ENCODE peak calls at places on chromosome 2, in seven cellular contexts. One of them, this sample, is unnamed.

GRCh38 chr2:238761802-238762373 is 86.0 kb upstream of the TWIST2 start:
- DNase-seq in HCT116: no peak
- DNase-seq in K562: no peak
- DNase-seq in WTC11: peak; percentile 41
- DNase-seq in H1: no peak
- DNase-seq in HepG2: no peak
- DNase-seq in GM12878: no peak
- DNase-seq in this sample: peak; percentile 12

GRCh38 chr2:186588940-186589732 is 720 bp upstream of the ITGAV start:
- DNase-seq in HCT116: no peak
- DNase-seq in K562: no peak
- DNase-seq in WTC11: no peak
- DNase-seq in H1: no peak
- DNase-seq in HepG2: peak; percentile 32
- DNase-seq in GM12878: no peak
- DNase-seq in this sample: no peak

GRCh38 chr2:163255086-163255485 is 416.5 kb upstream of the KCNH7 start:
- DNase-seq in HCT116: no peak
- DNase-seq in K562: no peak
- DNase-seq in WTC11: no peak
- DNase-seq in H1: no peak
- DNase-seq in HepG2: no peak
- DNase-seq in GM12878: no peak
- DNase-seq in this sample: no peak

GRCh38 chr2:73426161-73426560 is 40.5 kb downstream of the ALMS1 start:
- DNase-seq in HCT116: no peak
- DNase-seq in K562: no peak
- DNase-seq in WTC11: no peak
- DNase-seq in H1: no peak
- DNase-seq in HepG2: no peak
- DNase-seq in GM12878: no peak
- DNase-seq in this sample: no peak

GRCh38 chr2:150156940-150157339 is 330.5 kb downstream of the RND3 start:
- DNase-seq in HCT116: no peak
- DNase-seq in K562: no peak
- DNase-seq in WTC11: no peak
- DNase-seq in H1: no peak
- DNase-seq in HepG2: no peak
- DNase-seq in GM12878: no peak
- DNase-seq in this sample: no peak

GRCh38 chr2:240423788-240424191 is 11.7 kb upstream of the GPC1 start:
- DNase-seq in HCT116: no peak
- DNase-seq in K562: no peak
- DNase-seq in WTC11: no peak
- DNase-seq in H1: no peak
- DNase-seq in HepG2: no peak
- DNase-seq in GM12878: no peak
- DNase-seq in this sample: no peak

GRCh38 chr2:205321240-205321639 is 361.1 kb upstream of the NRP2 start:
- DNase-seq in HCT116: no peak
- DNase-seq in K562: no peak
- DNase-seq in WTC11: no peak
- DNase-seq in H1: no peak
- DNase-seq in HepG2: no peak
- DNase-seq in GM12878: no peak
- DNase-seq in this sample: no peak

GRCh38 chr2:85760371-85760770 is 6.6 kb downstream of the ATOH8 start:
- DNase-seq in HCT116: no peak
- DNase-seq in K562: no peak
- DNase-seq in WTC11: no peak
- DNase-seq in H1: no peak
- DNase-seq in HepG2: no peak
- DNase-seq in GM12878: no peak
- DNase-seq in this sample: no peak

GRCh38 chr2:241215421-241215820 is 26.9 kb downstream of the ANO7 start:
- DNase-seq in HCT116: no peak
- DNase-seq in K562: no peak
- DNase-seq in WTC11: no peak
- DNase-seq in H1: no peak
- DNase-seq in HepG2: no peak
- DNase-seq in GM12878: no peak
- DNase-seq in this sample: no peak

GRCh38 chr2:21256006-21256405 is 132.2 kb downstream of the TDRD15 start:
- DNase-seq in HCT116: no peak
- DNase-seq in K562: no peak
- DNase-seq in WTC11: no peak
- DNase-seq in H1: no peak
- DNase-seq in HepG2: no peak
- DNase-seq in GM12878: peak; percentile 51
- DNase-seq in this sample: no peak

GRCh38 chr2:100906131-100906530 is 86.2 kb downstream of the NPAS2 start:
- DNase-seq in HCT116: no peak
- DNase-seq in K562: no peak
- DNase-seq in WTC11: no peak
- DNase-seq in H1: no peak
- DNase-seq in HepG2: no peak
- DNase-seq in GM12878: no peak
- DNase-seq in this sample: no peak

GRCh38 chr2:74690571-74690970 is 36.5 kb downstream of the SEMA4F start:
- DNase-seq in HCT116: peak; percentile 49
- DNase-seq in K562: peak; percentile 42
- DNase-seq in WTC11: no peak
- DNase-seq in H1: no peak
- DNase-seq in HepG2: peak; percentile 64
- DNase-seq in GM12878: peak; percentile 28
- DNase-seq in this sample: peak; percentile 61

GRCh38 chr2:64525323-64525625 is 1.1 kb downstream of the AFTPH start:
- DNase-seq in HCT116: no peak
- DNase-seq in K562: no peak
- DNase-seq in WTC11: no peak
- DNase-seq in H1: no peak
- DNase-seq in HepG2: peak; percentile 28
- DNase-seq in GM12878: no peak
- DNase-seq in this sample: no peak

GRCh38 chr2:215737496-215737895 is 275.9 kb downstream of the MREG start:
- DNase-seq in HCT116: no peak
- DNase-seq in K562: no peak
- DNase-seq in WTC11: peak; percentile 36
- DNase-seq in H1: peak; percentile 9
- DNase-seq in HepG2: no peak
- DNase-seq in GM12878: no peak
- DNase-seq in this sample: no peak

GRCh38 chr2:189763908-189764661 is 1.5 kb upstream of the OSGEPL1 start:
- DNase-seq in HCT116: no peak
- DNase-seq in K562: no peak
- DNase-seq in WTC11: no peak
- DNase-seq in H1: no peak
- DNase-seq in HepG2: peak; percentile 10
- DNase-seq in GM12878: no peak
- DNase-seq in this sample: no peak

GRCh38 chr2:176103634-176104337 is 3.3 kb upstream of the HOXD11 start:
- DNase-seq in HCT116: no peak
- DNase-seq in K562: no peak
- DNase-seq in WTC11: no peak
- DNase-seq in H1: no peak
- DNase-seq in HepG2: no peak
- DNase-seq in GM12878: no peak
- DNase-seq in this sample: no peak

GRCh38 chr2:99710720-99711612 is 221.1 kb upstream of the REV1 start:
- DNase-seq in HCT116: no peak
- DNase-seq in K562: no peak
- DNase-seq in WTC11: no peak
- DNase-seq in H1: no peak
- DNase-seq in HepG2: no peak
- DNase-seq in GM12878: no peak
- DNase-seq in this sample: no peak

GRCh38 chr2:40372278-40372580 is 79.7 kb downstream of the SLC8A1 start:
- DNase-seq in HCT116: no peak
- DNase-seq in K562: no peak
- DNase-seq in WTC11: no peak
- DNase-seq in H1: no peak
- DNase-seq in HepG2: no peak
- DNase-seq in GM12878: no peak
- DNase-seq in this sample: no peak

GRCh38 chr2:239918749-239919148 is 106.4 kb downstream of the NDUFA10 start:
- DNase-seq in HCT116: no peak
- DNase-seq in K562: no peak
- DNase-seq in WTC11: no peak
- DNase-seq in H1: no peak
- DNase-seq in HepG2: no peak
- DNase-seq in GM12878: no peak
- DNase-seq in this sample: no peak

GRCh38 chr2:97747716-97748115 is 34.3 kb downstream of the ZAP70 start:
- DNase-seq in HCT116: no peak
- DNase-seq in K562: no peak
- DNase-seq in WTC11: no peak
- DNase-seq in H1: no peak
- DNase-seq in HepG2: no peak
- DNase-seq in GM12878: no peak
- DNase-seq in this sample: no peak

GRCh38 chr2:19120181-19120580 is 238.2 kb downstream of the OSR1 start:
- DNase-seq in HCT116: no peak
- DNase-seq in K562: no peak
- DNase-seq in WTC11: no peak
- DNase-seq in H1: no peak
- DNase-seq in HepG2: no peak
- DNase-seq in GM12878: no peak
- DNase-seq in this sample: no peak

GRCh38 chr2:219175928-219176817 is 552 bp downstream of the CNPPD1 start:
- DNase-seq in HCT116: no peak
- DNase-seq in K562: no peak
- DNase-seq in WTC11: peak; percentile 64
- DNase-seq in H1: no peak
- DNase-seq in HepG2: no peak
- DNase-seq in GM12878: no peak
- DNase-seq in this sample: peak; percentile 35

GRCh38 chr2:117853316-117853715 is 38.8 kb downstream of the DDX18 start:
- DNase-seq in HCT116: no peak
- DNase-seq in K562: no peak
- DNase-seq in WTC11: no peak
- DNase-seq in H1: no peak
- DNase-seq in HepG2: no peak
- DNase-seq in GM12878: no peak
- DNase-seq in this sample: no peak

GRCh38 chr2:121746071-121746578 is 9.3 kb upstream of the TSN start:
- DNase-seq in HCT116: no peak
- DNase-seq in K562: no peak
- DNase-seq in WTC11: no peak
- DNase-seq in H1: no peak
- DNase-seq in HepG2: no peak
- DNase-seq in GM12878: no peak
- DNase-seq in this sample: no peak

DNA sequence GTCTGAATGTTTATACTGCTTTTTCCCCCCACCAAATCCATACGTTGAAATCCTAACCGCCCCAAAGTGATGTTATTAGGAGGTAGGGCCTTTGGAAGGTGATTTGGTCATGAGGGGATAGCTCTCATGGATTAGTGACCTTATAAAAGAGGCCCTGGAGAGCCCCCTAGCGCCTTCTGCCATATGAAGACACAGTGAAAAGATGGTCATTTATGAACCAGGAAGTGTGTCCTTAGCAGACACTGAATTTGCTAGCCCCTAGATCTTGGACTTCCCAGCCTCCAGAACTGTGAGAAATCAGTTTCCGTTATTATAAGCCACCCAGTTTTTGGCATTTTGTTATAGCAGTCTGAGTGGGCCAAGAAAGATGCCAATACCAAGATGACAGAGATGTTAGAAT is 7.2 kb upstream of the TSN start:
- DNase-seq in HCT116: peak; percentile 29
- DNase-seq in K562: no peak
- DNase-seq in WTC11: peak; percentile 28
- DNase-seq in H1: no peak
- DNase-seq in HepG2: peak; percentile 55
- DNase-seq in GM12878: no peak
- DNase-seq in this sample: no peak
- TF ChIP-seq SP1 in HCT116: no peak
- TF ChIP-seq SP1 in K562: no peak
- TF ChIP-seq SP1 in WTC11: no peak
- TF ChIP-seq SP1 in H1: no peak
- TF ChIP-seq SP1 in HepG2: no peak
- TF ChIP-seq SP1 in GM12878: no peak
- TF ChIP-seq SP1 in this sample: no peak

DNA sequence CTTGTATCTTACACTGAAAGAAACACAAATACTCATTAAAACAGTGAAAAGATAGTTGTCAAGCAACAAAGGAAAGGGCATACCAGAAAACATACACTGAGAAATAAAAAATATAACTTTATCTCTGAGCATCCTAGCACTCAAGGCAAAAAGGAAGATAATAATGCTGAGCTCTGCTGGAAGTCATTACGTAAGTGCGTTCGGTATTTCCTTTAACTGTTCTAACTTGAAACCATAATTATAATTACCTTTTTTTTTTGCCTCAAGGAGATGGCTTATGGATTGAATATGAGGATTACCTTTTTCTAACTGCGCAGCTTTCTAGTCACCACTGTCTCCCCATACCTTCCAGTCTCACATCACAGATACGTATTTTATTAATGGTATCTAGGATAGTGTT is 308.1 kb downstream of the GBX2 start:
- DNase-seq in HCT116: no peak
- DNase-seq in K562: no peak
- DNase-seq in WTC11: no peak
- DNase-seq in H1: no peak
- DNase-seq in HepG2: no peak
- DNase-seq in GM12878: no peak
- DNase-seq in this sample: no peak
- TF ChIP-seq SP1 in HCT116: no peak
- TF ChIP-seq SP1 in K562: no peak
- TF ChIP-seq SP1 in WTC11: no peak
- TF ChIP-seq SP1 in H1: no peak
- TF ChIP-seq SP1 in HepG2: no peak
- TF ChIP-seq SP1 in GM12878: no peak
- TF ChIP-seq SP1 in this sample: no peak

GRCh38 chr2:234494361-234495075 is 2.4 kb downstream of the ARL4C start:
- DNase-seq in HCT116: no peak
- DNase-seq in K562: no peak
- DNase-seq in WTC11: no peak
- DNase-seq in H1: no peak
- DNase-seq in HepG2: no peak
- DNase-seq in GM12878: no peak
- DNase-seq in this sample: no peak
- TF ChIP-seq SP1 in HCT116: no peak
- TF ChIP-seq SP1 in K562: no peak
- TF ChIP-seq SP1 in WTC11: no peak
- TF ChIP-seq SP1 in H1: no peak
- TF ChIP-seq SP1 in HepG2: no peak
- TF ChIP-seq SP1 in GM12878: no peak
- TF ChIP-seq SP1 in this sample: no peak

DNA sequence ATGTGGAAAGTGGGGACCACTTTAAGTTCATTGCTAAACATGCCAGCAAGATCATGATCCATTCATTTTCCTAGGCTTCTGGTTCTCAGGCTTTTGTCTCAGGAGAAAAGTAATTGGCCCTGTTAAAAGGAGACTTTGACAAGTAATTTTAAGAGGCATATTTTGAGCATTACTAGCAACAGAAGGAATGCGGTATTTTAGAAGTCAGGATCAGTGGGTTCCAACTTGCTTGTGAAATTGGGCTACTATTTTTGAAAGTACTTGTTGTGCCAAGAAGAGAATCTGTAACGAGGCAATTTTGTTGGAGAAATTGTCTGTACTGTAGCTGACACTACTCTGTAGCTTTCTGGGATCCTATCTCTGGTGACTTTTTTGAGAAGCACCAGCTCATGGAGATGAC is 59.4 kb downstream of the CERS6 start:
- DNase-seq in HCT116: no peak
- DNase-seq in K562: no peak
- DNase-seq in WTC11: no peak
- DNase-seq in H1: no peak
- DNase-seq in HepG2: no peak
- DNase-seq in GM12878: no peak
- DNase-seq in this sample: no peak
- TF ChIP-seq SP1 in HCT116: no peak
- TF ChIP-seq SP1 in K562: no peak
- TF ChIP-seq SP1 in WTC11: no peak
- TF ChIP-seq SP1 in H1: no peak
- TF ChIP-seq SP1 in HepG2: no peak
- TF ChIP-seq SP1 in GM12878: no peak
- TF ChIP-seq SP1 in this sample: no peak